ENCODE peak calls at places on chromosomes 6 and 20, in seven cellular contexts. Z is A549; D is sigmoid colon; U is CD8-positive, alpha-beta T cell; X is ovary; Q is CD4-positive, alpha-beta T cell; J is DND-41. R is an unnamed sample.

GRCh38 chr20:13430346-13431002 is 208.3 kb downstream of the TASP1 start:
- DNase-seq in Z (no peak), D (no peak), U (no peak), X (no peak), Q (no peak), J (peak), R (no peak)

GRCh38 chr20:33679758-33680485 is 5.7 kb upstream of the NECAB3 start:
- DNase-seq in Z (no peak), D (no peak), U (no peak), X (no peak), Q (peak), J (no peak), R (no peak)

GRCh38 chr6:166957805-166958076 is 1.4 kb upstream of the RNASET2 start:
- DNase-seq in Z (no peak), D (no peak), U (no peak), X (no peak), Q (no peak), J (no peak), R (no peak)

GRCh38 chr6:122207061-122207460 is 192.4 kb upstream of the HSF2 start:
- DNase-seq in Z (no peak), D (no peak), U (no peak), X (no peak), Q (no peak), J (no peak), R (no peak)

GRCh38 chr6:36949636-36950035 is 4.9 kb upstream of the PI16 start:
- DNase-seq in Z (no peak), D (no peak), U (no peak), X (no peak), Q (no peak), J (no peak), R (no peak)

GRCh38 chr6:170438402-170438753 is 114.7 kb downstream of the PSMB1 start:
- DNase-seq in Z (peak), D (peak), U (no peak), X (peak), Q (no peak), J (no peak), R (peak)

GRCh38 chr6:113055086-113055485 is 708.0 kb downstream of the RFPL4B start:
- DNase-seq in Z (no peak), D (no peak), U (no peak), X (no peak), Q (no peak), J (no peak), R (no peak)

GRCh38 chr6:38404355-38404754 is 235.4 kb downstream of the BTBD9 start:
- DNase-seq in Z (no peak), D (no peak), U (no peak), X (no peak), Q (no peak), J (no peak), R (no peak)

GRCh38 chr20:23189341-23189740 is 103.2 kb upstream of the CD93 start:
- DNase-seq in Z (no peak), D (no peak), U (no peak), X (no peak), Q (no peak), J (no peak), R (no peak)

GRCh38 chr6:80767808-80768207 is 661.3 kb downstream of the BCKDHB start:
- DNase-seq in Z (no peak), D (peak), U (no peak), X (no peak), Q (no peak), J (no peak), R (no peak)

GRCh38 chr6:56450882-56451739 is 191.6 kb downstream of the DST start:
- DNase-seq in Z (no peak), D (peak), U (no peak), X (peak), Q (no peak), J (no peak), R (no peak)

GRCh38 chr6:100504786-100505737 is 40.3 kb upstream of the SIM1 start:
- DNase-seq in Z (no peak), D (no peak), U (no peak), X (no peak), Q (no peak), J (no peak), R (no peak)

GRCh38 chr6:74447013-74447412 is 751.0 kb downstream of the CD109 start:
- DNase-seq in Z (peak), D (no peak), U (no peak), X (no peak), Q (no peak), J (no peak), R (no peak)

GRCh38 chr20:13220194-13220856 is 749 bp upstream of the ISM1 start:
- DNase-seq in Z (peak), D (peak), U (no peak), X (peak), Q (peak), J (peak), R (no peak)

GRCh38 chr20:38460040-38460623 is 12.5 kb upstream of the RALGAPB start:
- DNase-seq in Z (peak), D (peak), U (no peak), X (no peak), Q (no peak), J (no peak), R (no peak)

GRCh38 chr6:63904844-63905243 is 269.2 kb downstream of the PHF3 start:
- DNase-seq in Z (no peak), D (no peak), U (no peak), X (no peak), Q (no peak), J (no peak), R (no peak)

GRCh38 chr6:163603395-163603794 is 188.9 kb downstream of the QKI start:
- DNase-seq in Z (no peak), D (no peak), U (no peak), X (no peak), Q (no peak), J (no peak), R (no peak)

GRCh38 chr6:9977451-9977850 is 437.4 kb downstream of the TFAP2A start:
- DNase-seq in Z (no peak), D (no peak), U (no peak), X (no peak), Q (no peak), J (no peak), R (no peak)

DNA sequence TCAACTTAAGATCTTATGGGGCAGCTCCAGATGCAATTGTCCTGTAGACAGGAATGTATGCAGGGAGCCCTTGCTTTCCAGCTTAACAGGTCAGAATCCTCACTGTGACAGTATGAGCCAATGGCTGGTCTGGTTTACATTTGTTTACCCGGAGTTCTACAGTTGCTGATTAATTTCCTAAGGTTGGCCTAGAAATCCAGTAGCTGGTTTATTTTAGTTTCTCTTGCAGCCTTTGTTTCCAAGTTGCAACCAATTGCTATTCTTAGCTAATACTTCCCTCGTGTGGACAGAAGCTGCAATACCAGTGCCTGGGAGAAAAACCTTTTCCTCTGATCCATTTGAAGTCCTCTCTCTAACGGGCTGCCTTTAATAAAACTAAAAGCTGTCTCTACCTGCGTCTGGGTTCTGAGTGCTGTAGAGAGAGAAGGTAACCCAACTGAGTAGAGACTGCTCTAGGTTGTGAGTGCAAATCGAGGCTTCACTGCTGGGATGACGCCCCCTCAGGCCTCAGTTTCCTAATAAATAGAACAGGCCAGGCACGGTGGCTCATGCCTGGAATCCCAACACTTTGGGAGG is 45.9 kb downstream of the ZNF217 start:
- DNase-seq in Z (peak), D (peak), U (no peak), X (no peak), Q (peak), J (peak), R (peak)
- TF ChIP-seq CTCF in Z (peak), D (peak), U (peak), X (peak), Q (peak), J (peak), R (peak)

GRCh38 chr20:35883778-35884540 is 70.3 kb downstream of the SCAND1 start:
- DNase-seq in Z (peak), D (peak), U (peak), X (peak), Q (peak), J (peak), R (peak)
- TF ChIP-seq CTCF in Z (peak), D (peak), U (peak), X (peak), Q (peak), J (peak), R (peak)

GRCh38 chr6:139376604-139377218 is 2.3 kb upstream of the CITED2 start:
- DNase-seq in Z (peak), D (peak), U (no peak), X (peak), Q (no peak), J (no peak), R (no peak)
- TF ChIP-seq CTCF in Z (no peak), D (peak), U (no peak), X (peak), Q (no peak), J (no peak), R (no peak)

DNA sequence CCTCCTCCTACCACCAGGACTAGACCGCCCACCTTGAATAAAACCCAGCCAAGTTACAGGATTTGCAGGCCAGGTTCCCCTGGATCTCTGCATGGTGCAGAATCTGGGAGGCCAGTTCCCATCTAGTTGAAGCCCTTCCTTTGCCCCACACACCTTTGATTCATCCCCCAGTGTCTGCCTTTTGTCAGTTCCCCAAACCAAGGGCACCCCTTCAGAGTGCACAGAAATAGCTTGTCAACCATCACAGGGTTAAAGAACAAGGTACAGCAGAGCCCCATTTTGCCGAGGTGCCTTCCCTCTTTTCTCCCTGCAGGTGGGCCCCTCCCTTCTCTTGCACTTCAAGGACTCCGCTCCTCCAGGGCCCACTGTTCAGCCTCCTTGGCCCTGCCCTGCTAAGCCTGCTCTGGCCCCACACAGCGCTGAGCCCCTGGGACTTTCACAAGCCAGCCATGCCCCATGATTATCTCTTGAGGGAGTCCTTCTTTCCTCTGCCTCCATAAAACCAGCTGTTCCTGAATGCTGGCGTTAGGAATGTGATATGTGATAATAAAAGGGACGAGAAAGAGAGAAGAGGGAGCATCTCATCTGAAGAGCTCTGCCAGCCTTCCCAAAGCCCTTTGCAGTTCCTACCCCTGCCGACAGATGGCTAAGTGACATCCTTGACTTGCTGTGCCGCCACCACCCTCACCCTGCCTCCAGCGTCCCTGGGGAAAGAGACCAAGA is 280.3 kb downstream of the CDC5L start:
- DNase-seq in Z (peak), D (no peak), U (no peak), X (no peak), Q (peak), J (no peak), R (no peak)
- TF ChIP-seq CTCF in Z (peak), D (no peak), U (peak), X (no peak), Q (peak), J (no peak), R (no peak)

GRCh38 chr6:154510144-154510905 is at the start of gene CNKSR3:
- DNase-seq in Z (peak), D (peak), U (no peak), X (peak), Q (no peak), J (no peak), R (peak)
- TF ChIP-seq CTCF in Z (no peak), D (no peak), U (no peak), X (peak), Q (no peak), J (no peak), R (no peak)

GRCh38 chr6:129444683-129445082 is 265.3 kb downstream of the ARHGAP18 start:
- DNase-seq in Z (no peak), D (no peak), U (no peak), X (no peak), Q (no peak), J (no peak), R (no peak)

GRCh38 chr6:129446272-129446851 is 263.6 kb downstream of the ARHGAP18 start:
- DNase-seq in Z (no peak), D (no peak), U (no peak), X (no peak), Q (no peak), J (no peak), R (no peak)

GRCh38 chr6:129440691-129441090 is 269.3 kb downstream of the ARHGAP18 start:
- DNase-seq in Z (no peak), D (no peak), U (no peak), X (no peak), Q (no peak), J (no peak), R (no peak)
- TF ChIP-seq CTCF in Z (no peak), D (no peak), U (no peak), X (no peak), Q (no peak), J (no peak), R (no peak)

GRCh38 chr6:93418113-93418447 is 1.3 kb downstream of the EPHA7 start:
- DNase-seq in Z (peak), D (no peak), U (no peak), X (no peak), Q (no peak), J (no peak), R (no peak)
- TF ChIP-seq CTCF in Z (no peak), D (no peak), U (no peak), X (no peak), Q (no peak), J (no peak), R (no peak)

GRCh38 chr20:58622671-58623578 is 28.2 kb upstream of the STX16 start:
- DNase-seq in Z (no peak), D (no peak), U (no peak), X (no peak), Q (no peak), J (no peak), R (no peak)

GRCh38 chr20:58623579-58624473 is 27.3 kb upstream of the STX16 start:
- DNase-seq in Z (peak), D (peak), U (no peak), X (peak), Q (no peak), J (no peak), R (no peak)

GRCh38 chr20:58624687-58625086 is 26.4 kb upstream of the STX16 start:
- DNase-seq in Z (no peak), D (no peak), U (no peak), X (no peak), Q (no peak), J (no peak), R (no peak)

GRCh38 chr20:58619847-58620431 is 31.1 kb upstream of the STX16 start:
- DNase-seq in Z (no peak), D (no peak), U (no peak), X (no peak), Q (no peak), J (no peak), R (no peak)

GRCh38 chr20:58621906-58622548 is 29.1 kb upstream of the STX16 start:
- DNase-seq in Z (no peak), D (no peak), U (no peak), X (no peak), Q (no peak), J (no peak), R (no peak)
- TF ChIP-seq CTCF in Z (no peak), D (no peak), U (no peak), X (no peak), Q (no peak), J (peak), R (no peak)

R was measured in D721Med.